ENCODE peak calls at places on chromosomes 11 and 22, in eight cellular contexts. One of them, this sample, is unnamed.

GRCh38 chr22:37492428-37493344 is 6.5 kb upstream of the MFNG start:
- DNase-seq in astrocyte: peak
- DNase-seq in IMR-90: peak
- DNase-seq in AG04450: no peak
- DNase-seq in WERI-Rb-1: peak
- DNase-seq in brain microvascular endothelial cell: peak
- DNase-seq in coronary artery: no peak
- DNase-seq in pancreas: no peak
- DNase-seq in this sample: peak

GRCh38 chr22:43491177-43491576 is 79.4 kb downstream of the MPPED1 start:
- DNase-seq in astrocyte: no peak
- DNase-seq in IMR-90: no peak
- DNase-seq in AG04450: no peak
- DNase-seq in WERI-Rb-1: no peak
- DNase-seq in brain microvascular endothelial cell: no peak
- DNase-seq in coronary artery: no peak
- DNase-seq in pancreas: no peak
- DNase-seq in this sample: no peak

GRCh38 chr11:122505304-122506006 is 150.1 kb upstream of the UBASH3B start:
- DNase-seq in astrocyte: peak
- DNase-seq in IMR-90: peak
- DNase-seq in AG04450: peak
- DNase-seq in WERI-Rb-1: peak
- DNase-seq in brain microvascular endothelial cell: peak
- DNase-seq in coronary artery: peak
- DNase-seq in pancreas: peak
- DNase-seq in this sample: peak

GRCh38 chr22:21449531-21450319 is 17.5 kb upstream of the TMEM191C start:
- DNase-seq in astrocyte: no peak
- DNase-seq in IMR-90: peak
- DNase-seq in AG04450: no peak
- DNase-seq in WERI-Rb-1: no peak
- DNase-seq in brain microvascular endothelial cell: no peak
- DNase-seq in coronary artery: peak
- DNase-seq in pancreas: peak
- DNase-seq in this sample: no peak

GRCh38 chr11:69750108-69750850 is 24.9 kb downstream of the FGF4 start:
- DNase-seq in astrocyte: no peak
- DNase-seq in IMR-90: no peak
- DNase-seq in AG04450: no peak
- DNase-seq in WERI-Rb-1: no peak
- DNase-seq in brain microvascular endothelial cell: no peak
- DNase-seq in coronary artery: no peak
- DNase-seq in pancreas: no peak
- DNase-seq in this sample: no peak

GRCh38 chr22:30984317-30984716 is 15.3 kb downstream of the TUG1 start:
- DNase-seq in astrocyte: no peak
- DNase-seq in IMR-90: no peak
- DNase-seq in AG04450: no peak
- DNase-seq in WERI-Rb-1: no peak
- DNase-seq in brain microvascular endothelial cell: no peak
- DNase-seq in coronary artery: no peak
- DNase-seq in pancreas: no peak
- DNase-seq in this sample: no peak

GRCh38 chr11:59102259-59102765 is 4.7 kb upstream of the FAM111B start:
- DNase-seq in astrocyte: no peak
- DNase-seq in IMR-90: peak
- DNase-seq in AG04450: no peak
- DNase-seq in WERI-Rb-1: no peak
- DNase-seq in brain microvascular endothelial cell: peak
- DNase-seq in coronary artery: no peak
- DNase-seq in pancreas: peak
- DNase-seq in this sample: peak

GRCh38 chr11:35937751-35938150 is 6.1 kb upstream of the LDLRAD3 start:
- DNase-seq in astrocyte: no peak
- DNase-seq in IMR-90: no peak
- DNase-seq in AG04450: no peak
- DNase-seq in WERI-Rb-1: no peak
- DNase-seq in brain microvascular endothelial cell: no peak
- DNase-seq in coronary artery: no peak
- DNase-seq in pancreas: no peak
- DNase-seq in this sample: no peak

GRCh38 chr11:65492637-65493366 is 6.0 kb upstream of the MALAT1 start:
- DNase-seq in astrocyte: peak
- DNase-seq in IMR-90: peak
- DNase-seq in AG04450: no peak
- DNase-seq in WERI-Rb-1: no peak
- DNase-seq in brain microvascular endothelial cell: peak
- DNase-seq in coronary artery: peak
- DNase-seq in pancreas: peak
- DNase-seq in this sample: peak

GRCh38 chr22:41782316-41782715 is 18.2 kb upstream of the CCDC134 start:
- DNase-seq in astrocyte: no peak
- DNase-seq in IMR-90: no peak
- DNase-seq in AG04450: no peak
- DNase-seq in WERI-Rb-1: peak
- DNase-seq in brain microvascular endothelial cell: no peak
- DNase-seq in coronary artery: no peak
- DNase-seq in pancreas: no peak
- DNase-seq in this sample: no peak

GRCh38 chr11:69416123-69416475 is 65.4 kb upstream of the LINC01488 start:
- DNase-seq in astrocyte: no peak
- DNase-seq in IMR-90: no peak
- DNase-seq in AG04450: no peak
- DNase-seq in WERI-Rb-1: no peak
- DNase-seq in brain microvascular endothelial cell: no peak
- DNase-seq in coronary artery: no peak
- DNase-seq in pancreas: no peak
- DNase-seq in this sample: no peak

GRCh38 chr11:33670250-33671011 is 30.2 kb downstream of the C11orf91 start:
- DNase-seq in astrocyte: peak
- DNase-seq in IMR-90: peak
- DNase-seq in AG04450: no peak
- DNase-seq in WERI-Rb-1: no peak
- DNase-seq in brain microvascular endothelial cell: peak
- DNase-seq in coronary artery: no peak
- DNase-seq in pancreas: no peak
- DNase-seq in this sample: peak

GRCh38 chr11:9096427-9096826 is 5.0 kb upstream of the SCUBE2 start:
- DNase-seq in astrocyte: no peak
- DNase-seq in IMR-90: no peak
- DNase-seq in AG04450: no peak
- DNase-seq in WERI-Rb-1: no peak
- DNase-seq in brain microvascular endothelial cell: no peak
- DNase-seq in coronary artery: no peak
- DNase-seq in pancreas: no peak
- DNase-seq in this sample: no peak

GRCh38 chr11:9092846-9093778 is 1.7 kb upstream of the SCUBE2 start:
- DNase-seq in astrocyte: no peak
- DNase-seq in IMR-90: no peak
- DNase-seq in AG04450: no peak
- DNase-seq in WERI-Rb-1: peak
- DNase-seq in brain microvascular endothelial cell: no peak
- DNase-seq in coronary artery: no peak
- DNase-seq in pancreas: peak
- DNase-seq in this sample: no peak

GRCh38 chr11:9092085-9092484 is 686 bp upstream of the SCUBE2 start:
- DNase-seq in astrocyte: no peak
- DNase-seq in IMR-90: no peak
- DNase-seq in AG04450: no peak
- DNase-seq in WERI-Rb-1: no peak
- DNase-seq in brain microvascular endothelial cell: no peak
- DNase-seq in coronary artery: no peak
- DNase-seq in pancreas: no peak
- DNase-seq in this sample: no peak

GRCh38 chr11:9094420-9094819 is 3.0 kb upstream of the SCUBE2 start:
- DNase-seq in astrocyte: no peak
- DNase-seq in IMR-90: no peak
- DNase-seq in AG04450: no peak
- DNase-seq in WERI-Rb-1: no peak
- DNase-seq in brain microvascular endothelial cell: no peak
- DNase-seq in coronary artery: no peak
- DNase-seq in pancreas: no peak
- DNase-seq in this sample: no peak

GRCh38 chr11:9095421-9095820 is 4.0 kb upstream of the SCUBE2 start:
- DNase-seq in astrocyte: no peak
- DNase-seq in IMR-90: no peak
- DNase-seq in AG04450: no peak
- DNase-seq in WERI-Rb-1: peak
- DNase-seq in brain microvascular endothelial cell: no peak
- DNase-seq in coronary artery: no peak
- DNase-seq in pancreas: no peak
- DNase-seq in this sample: peak
- TF ChIP-seq CTCF in astrocyte: no peak
- TF ChIP-seq CTCF in IMR-90: peak
- TF ChIP-seq CTCF in AG04450: no peak
- TF ChIP-seq CTCF in WERI-Rb-1: peak
- TF ChIP-seq CTCF in brain microvascular endothelial cell: peak
- TF ChIP-seq CTCF in coronary artery: no peak
- TF ChIP-seq CTCF in pancreas: no peak
- TF ChIP-seq CTCF in this sample: peak

DNA sequence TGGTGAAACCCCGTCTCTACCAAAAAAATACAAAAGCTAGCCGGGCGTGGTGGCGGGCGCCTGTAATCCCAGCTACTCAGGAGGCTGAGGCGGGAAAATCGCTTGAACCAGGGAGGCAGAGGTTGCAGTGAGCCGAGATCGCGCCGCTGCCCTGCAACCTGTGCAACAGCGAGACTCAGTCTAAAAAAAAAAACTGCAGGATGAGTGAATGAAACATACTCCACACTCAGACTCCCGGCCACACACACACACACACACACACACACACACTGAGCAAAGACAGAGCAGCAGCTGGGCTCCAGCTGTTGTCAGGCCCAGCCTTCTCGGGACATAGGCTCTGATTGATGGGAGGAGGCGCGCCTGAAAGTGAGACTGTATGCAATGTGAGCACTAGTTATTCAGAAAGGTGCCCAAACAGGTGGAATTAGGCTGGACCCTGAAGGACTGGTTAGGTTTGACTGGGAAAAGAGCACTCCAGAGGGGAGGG is 1.5 kb upstream of the PLEKHA7 start:
- DNase-seq in astrocyte: no peak
- DNase-seq in IMR-90: peak
- DNase-seq in AG04450: peak
- DNase-seq in WERI-Rb-1: no peak
- DNase-seq in brain microvascular endothelial cell: no peak
- DNase-seq in coronary artery: no peak
- DNase-seq in pancreas: no peak
- DNase-seq in this sample: peak
- H3K4me3 ChIP-seq in astrocyte: no peak
- H3K4me3 ChIP-seq in IMR-90: no peak
- H3K4me3 ChIP-seq in AG04450: no peak
- H3K4me3 ChIP-seq in WERI-Rb-1: peak
- H3K4me3 ChIP-seq in brain microvascular endothelial cell: no peak
- H3K4me3 ChIP-seq in coronary artery: no peak
- H3K4me3 ChIP-seq in pancreas: no peak
- H3K4me3 ChIP-seq in this sample: no peak

GRCh38 chr11:72561856-72562255 is 112.4 kb downstream of the PDE2A start:
- DNase-seq in astrocyte: no peak
- DNase-seq in IMR-90: no peak
- DNase-seq in AG04450: no peak
- DNase-seq in WERI-Rb-1: no peak
- DNase-seq in brain microvascular endothelial cell: no peak
- DNase-seq in coronary artery: no peak
- DNase-seq in pancreas: no peak
- DNase-seq in this sample: no peak

GRCh38 chr11:72551571-72551970 is 117.2 kb upstream of the CLPB start:
- DNase-seq in astrocyte: no peak
- DNase-seq in IMR-90: no peak
- DNase-seq in AG04450: no peak
- DNase-seq in WERI-Rb-1: no peak
- DNase-seq in brain microvascular endothelial cell: no peak
- DNase-seq in coronary artery: no peak
- DNase-seq in pancreas: no peak
- DNase-seq in this sample: no peak

GRCh38 chr11:72553748-72554147 is 119.4 kb upstream of the CLPB start:
- DNase-seq in astrocyte: no peak
- DNase-seq in IMR-90: no peak
- DNase-seq in AG04450: no peak
- DNase-seq in WERI-Rb-1: peak
- DNase-seq in brain microvascular endothelial cell: no peak
- DNase-seq in coronary artery: no peak
- DNase-seq in pancreas: no peak
- DNase-seq in this sample: peak

GRCh38 chr11:72552399-72552910 is 118.1 kb upstream of the CLPB start:
- DNase-seq in astrocyte: no peak
- DNase-seq in IMR-90: no peak
- DNase-seq in AG04450: no peak
- DNase-seq in WERI-Rb-1: no peak
- DNase-seq in brain microvascular endothelial cell: no peak
- DNase-seq in coronary artery: no peak
- DNase-seq in pancreas: no peak
- DNase-seq in this sample: no peak

DNA sequence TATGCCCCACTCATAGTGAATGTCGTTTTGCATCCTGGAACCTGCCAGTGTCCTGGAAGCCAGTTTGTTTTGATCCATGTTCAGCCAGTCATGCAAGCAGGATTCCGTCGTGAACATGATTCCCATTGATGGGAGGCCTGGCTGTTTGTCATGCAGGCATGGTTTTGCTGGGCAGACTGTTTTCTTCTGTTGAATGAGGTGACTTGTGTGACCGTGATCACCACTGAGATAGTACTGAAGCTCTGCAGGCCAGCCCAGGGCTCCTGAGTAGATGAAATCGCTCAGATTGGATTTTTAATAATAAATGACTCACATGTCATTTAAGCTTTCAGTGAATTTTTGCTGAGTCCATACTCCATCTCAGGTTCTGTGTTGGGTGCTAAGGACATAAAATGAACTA is 117.8 kb downstream of the PDE2A start:
- DNase-seq in astrocyte: no peak
- DNase-seq in IMR-90: no peak
- DNase-seq in AG04450: no peak
- DNase-seq in WERI-Rb-1: no peak
- DNase-seq in brain microvascular endothelial cell: no peak
- DNase-seq in coronary artery: no peak
- DNase-seq in pancreas: no peak
- DNase-seq in this sample: no peak
- TF ChIP-seq CTCF in astrocyte: no peak
- TF ChIP-seq CTCF in IMR-90: no peak
- TF ChIP-seq CTCF in AG04450: no peak
- TF ChIP-seq CTCF in WERI-Rb-1: no peak
- TF ChIP-seq CTCF in brain microvascular endothelial cell: no peak
- TF ChIP-seq CTCF in coronary artery: no peak
- TF ChIP-seq CTCF in pancreas: no peak
- TF ChIP-seq CTCF in this sample: no peak

DNA sequence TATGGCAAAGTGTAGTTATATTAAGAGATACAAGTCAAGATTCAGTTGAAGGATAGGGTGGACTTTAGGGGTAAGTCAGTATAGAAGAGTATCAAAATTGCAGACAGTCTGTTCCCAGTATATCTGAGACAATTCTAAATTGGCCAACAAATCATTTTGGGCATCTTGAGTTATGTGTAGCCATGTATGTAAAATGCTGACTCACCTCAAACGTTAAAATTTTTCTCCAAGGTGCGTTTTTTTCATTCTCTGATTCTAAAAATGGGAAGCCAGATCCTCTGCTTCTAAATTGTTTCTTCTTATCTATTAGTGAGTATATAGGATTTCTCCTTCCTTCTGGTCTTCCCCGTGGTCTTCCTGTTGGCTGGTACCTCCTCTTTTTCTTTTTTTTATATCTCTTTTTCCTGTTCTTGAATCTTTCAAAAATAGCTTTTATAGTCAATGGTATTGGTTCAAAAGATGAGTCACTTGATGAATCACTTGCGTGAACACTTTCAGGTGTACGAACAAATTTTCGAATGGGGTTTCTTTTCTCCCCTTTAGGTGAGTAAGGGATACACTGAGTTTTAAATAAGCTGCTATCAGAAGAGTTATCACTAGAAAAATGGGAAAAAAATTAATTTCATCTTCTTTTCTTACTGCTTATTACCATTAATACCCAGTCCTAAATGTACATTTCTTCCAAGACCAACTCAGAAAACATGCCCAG is 3.2 kb downstream of the TAF1D start:
- DNase-seq in astrocyte: peak
- DNase-seq in IMR-90: peak
- DNase-seq in AG04450: no peak
- DNase-seq in WERI-Rb-1: no peak
- DNase-seq in brain microvascular endothelial cell: no peak
- DNase-seq in coronary artery: no peak
- DNase-seq in pancreas: no peak
- DNase-seq in this sample: peak
- H3K4me3 ChIP-seq in astrocyte: peak
- H3K4me3 ChIP-seq in IMR-90: no peak
- H3K4me3 ChIP-seq in AG04450: peak
- H3K4me3 ChIP-seq in WERI-Rb-1: no peak
- H3K4me3 ChIP-seq in brain microvascular endothelial cell: peak
- H3K4me3 ChIP-seq in coronary artery: peak
- H3K4me3 ChIP-seq in pancreas: peak
- H3K4me3 ChIP-seq in this sample: peak